ENCODE peak calls at places on chromosomes 3 and 15, in nine cellular contexts. F, G, M, Y, V, J, K, X and N are unnamed samples.

GRCh38 chr3:53238051-53238850 is 17.6 kb downstream of the TKT start:
- DNase-seq in F (no peak), G (no peak), M (peak; percentile 95), Y (peak; percentile 97), V (peak; percentile 97), J (no peak), K (peak; percentile 99), X (no peak), N (peak; percentile 93)

GRCh38 chr3:42250761-42251160 is 15.2 kb downstream of the CCK start:
- DNase-seq in F (no peak), G (no peak), M (no peak), Y (no peak), V (no peak), J (no peak), K (no peak), X (no peak), N (no peak)

GRCh38 chr3:23763040-23763477 is 42.7 kb upstream of the UBE2E1 start:
- DNase-seq in F (no peak), G (no peak), M (peak; percentile 58), Y (no peak), V (no peak), J (no peak), K (peak; percentile 29), X (no peak), N (peak; percentile 38)

GRCh38 chr3:30124435-30125390 is 481.7 kb upstream of the TGFBR2 start:
- DNase-seq in F (no peak), G (no peak), M (peak; percentile 41), Y (peak; percentile 44), V (peak; percentile 23), J (no peak), K (peak; percentile 46), X (no peak), N (peak; percentile 38)

GRCh38 chr3:129936757-129937156 is 37.8 kb upstream of the TRH start:
- DNase-seq in F (no peak), G (no peak), M (peak; percentile 79), Y (peak; percentile 80), V (peak; percentile 68), J (no peak), K (peak; percentile 83), X (peak; percentile 28), N (peak; percentile 81)

GRCh38 chr15:77160562-77161481 is 89.9 kb upstream of the TSPAN3 start:
- DNase-seq in F (no peak), G (no peak), M (no peak), Y (no peak), V (no peak), J (no peak), K (no peak), X (no peak), N (no peak)

GRCh38 chr3:33915796-33916589 is 117.6 kb downstream of the PDCD6IP start:
- DNase-seq in F (no peak), G (no peak), M (peak; percentile 52), Y (no peak), V (no peak), J (peak; percentile 6), K (peak; percentile 27), X (peak; percentile 45), N (no peak)

GRCh38 chr3:151154566-151154965 is 48.5 kb downstream of the GPR171 start:
- DNase-seq in F (no peak), G (no peak), M (no peak), Y (no peak), V (no peak), J (no peak), K (no peak), X (no peak), N (no peak)

GRCh38 chr3:170267793-170268192 is 45.6 kb downstream of the PRKCI start:
- DNase-seq in F (no peak), G (no peak), M (no peak), Y (no peak), V (no peak), J (no peak), K (no peak), X (no peak), N (no peak)

GRCh38 chr3:10471337-10471721 is 34.1 kb downstream of the ATP2B2 start:
- DNase-seq in F (no peak), G (no peak), M (no peak), Y (no peak), V (no peak), J (no peak), K (peak; percentile 3), X (peak; percentile 23), N (no peak)

GRCh38 chr3:151901946-151902285 is 28.5 kb downstream of the SUCNR1 start:
- DNase-seq in F (no peak), G (no peak), M (peak; percentile 72), Y (no peak), V (no peak), J (no peak), K (no peak), X (no peak), N (no peak)

GRCh38 chr3:112086857-112087524 is 802 bp downstream of the C3orf52 start:
- DNase-seq in F (no peak), G (no peak), M (peak; percentile 47), Y (peak; percentile 82), V (peak; percentile 73), J (no peak), K (peak; percentile 67), X (no peak), N (peak; percentile 22)

GRCh38 chr3:48637305-48637704 is 2.0 kb upstream of the SLC26A6 start:
- DNase-seq in F (no peak), G (no peak), M (no peak), Y (no peak), V (no peak), J (no peak), K (no peak), X (no peak), N (no peak)

GRCh38 chr3:131586277-131586676 is 83.5 kb upstream of the MRPL3 start:
- DNase-seq in F (no peak), G (no peak), M (no peak), Y (no peak), V (no peak), J (no peak), K (no peak), X (no peak), N (no peak)

GRCh38 chr3:127035672-127036071 is 52.8 kb downstream of the PLXNA1 start:
- DNase-seq in F (peak; percentile 88), G (no peak), M (peak; percentile 82), Y (peak; percentile 74), V (peak; percentile 74), J (no peak), K (peak; percentile 67), X (no peak), N (no peak)

GRCh38 chr3:58144478-58145142 is 66.2 kb downstream of the DNASE1L3 start:
- DNase-seq in F (no peak), G (no peak), M (no peak), Y (no peak), V (no peak), J (no peak), K (no peak), X (no peak), N (no peak)

GRCh38 chr3:77159182-77159581 is 119.3 kb downstream of the ROBO2 start:
- DNase-seq in F (no peak), G (no peak), M (no peak), Y (no peak), V (no peak), J (no peak), K (no peak), X (no peak), N (no peak)

GRCh38 chr3:150620002-150620689 is 17.0 kb downstream of the SELENOT start:
- DNase-seq in F (no peak), G (no peak), M (no peak), Y (no peak), V (no peak), J (no peak), K (no peak), X (no peak), N (no peak)

GRCh38 chr3:129439381-129439816 is 349 bp downstream of the MBD4 start:
- DNase-seq in F (peak; percentile 46), G (peak; percentile 80), M (no peak), Y (no peak), V (no peak), J (peak; percentile 53), K (peak; percentile 34), X (no peak), N (peak; percentile 19)

GRCh38 chr3:160006282-160007163 is 17.9 kb downstream of the IL12A start:
- DNase-seq in F (peak; percentile 19), G (no peak), M (peak; percentile 83), Y (peak; percentile 84), V (peak; percentile 58), J (peak; percentile 24), K (peak; percentile 79), X (peak; percentile 42), N (peak; percentile 73)

GRCh38 chr3:174700736-174701135 is 158.4 kb upstream of the NAALADL2 start:
- DNase-seq in F (no peak), G (no peak), M (no peak), Y (no peak), V (no peak), J (no peak), K (no peak), X (no peak), N (no peak)

GRCh38 chr15:90845201-90845949 is 23.0 kb upstream of the FURIN start:
- DNase-seq in F (peak; percentile 22), G (peak; percentile 76), M (peak; percentile 79), Y (peak; percentile 95), V (peak; percentile 85), J (peak; percentile 69), K (peak; percentile 90), X (no peak), N (peak; percentile 81)

GRCh38 chr15:29470311-29470710 is 200.7 kb upstream of the NSMCE3 start:
- DNase-seq in F (no peak), G (no peak), M (no peak), Y (no peak), V (no peak), J (no peak), K (no peak), X (no peak), N (no peak)

GRCh38 chr3:11696054-11696453 is 52.3 kb upstream of the VGLL4 start:
- DNase-seq in F (no peak), G (no peak), M (no peak), Y (no peak), V (no peak), J (no peak), K (no peak), X (no peak), N (no peak)

GRCh38 chr3:121786485-121786884 is 36.9 kb upstream of the GOLGB1 start:
- DNase-seq in F (no peak), G (no peak), M (peak; percentile 77), Y (no peak), V (no peak), J (no peak), K (peak; percentile 9), X (no peak), N (no peak)

GRCh38 chr3:158970006-158970405 is 168.2 kb downstream of the MFSD1 start:
- DNase-seq in F (no peak), G (no peak), M (no peak), Y (no peak), V (no peak), J (no peak), K (no peak), X (no peak), N (no peak)

GRCh38 chr3:128322030-128323022 is 144.4 kb downstream of the DNAJB8 start:
- DNase-seq in F (peak; percentile 53), G (peak; percentile 72), M (peak; percentile 59), Y (peak; percentile 54), V (peak; percentile 42), J (peak; percentile 52), K (peak; percentile 57), X (peak; percentile 24), N (peak; percentile 50)

GRCh38 chr3:23202921-23203650 is at the start of gene UBE2E2:
- DNase-seq in F (peak; percentile 78), G (peak; percentile 82), M (peak; percentile 47), Y (peak; percentile 55), V (peak; percentile 45), J (peak; percentile 69), K (peak; percentile 69), X (peak; percentile 78), N (peak; percentile 59)

GRCh38 chr3:67605377-67605776 is 49.0 kb downstream of the SUCLG2 start:
- DNase-seq in F (no peak), G (no peak), M (peak; percentile 81), Y (peak; percentile 55), V (peak; percentile 74), J (no peak), K (peak; percentile 85), X (no peak), N (peak; percentile 78)

GRCh38 chr3:64384561-64384960 is 159.3 kb upstream of the PRICKLE2 start:
- DNase-seq in F (no peak), G (no peak), M (no peak), Y (no peak), V (no peak), J (no peak), K (no peak), X (no peak), N (no peak)

GRCh38 chr15:98731712-98732450 is 83.5 kb downstream of the IGF1R start:
- DNase-seq in F (no peak), G (no peak), M (no peak), Y (no peak), V (no peak), J (no peak), K (no peak), X (no peak), N (no peak)